ENCODE peak calls at places on chromosomes 1 and 21, in ten cellular contexts. S, D, W, I, G, V, F, R, B and A are unnamed samples.

GRCh38 chr1:228236744-228237143 is 28.9 kb downstream of the OBSCN start:
- DNase-seq in S (no peak), D (peak), W (no peak), I (peak), G (no peak), V (peak), F (peak), R (no peak), B (no peak), A (no peak)

GRCh38 chr1:62589321-62589720 is 8.0 kb upstream of the ANGPTL3 start:
- DNase-seq in S (no peak), D (no peak), W (peak), I (no peak), G (no peak), V (no peak), F (no peak), R (no peak), B (peak), A (no peak)

GRCh38 chr1:6233376-6233775 is 2.4 kb downstream of the ICMT start:
- DNase-seq in S (no peak), D (no peak), W (no peak), I (no peak), G (no peak), V (no peak), F (no peak), R (no peak), B (no peak), A (no peak)

GRCh38 chr1:223788746-223789415 is 56.9 kb downstream of the TP53BP2 start:
- DNase-seq in S (no peak), D (no peak), W (no peak), I (no peak), G (no peak), V (no peak), F (no peak), R (no peak), B (no peak), A (no peak)

GRCh38 chr1:90919900-90920299 is 101.9 kb downstream of the ZNF644 start:
- DNase-seq in S (no peak), D (no peak), W (no peak), I (no peak), G (no peak), V (no peak), F (no peak), R (no peak), B (no peak), A (no peak)

GRCh38 chr1:217389895-217390294 is 241.0 kb downstream of the GPATCH2 start:
- DNase-seq in S (no peak), D (no peak), W (no peak), I (no peak), G (no peak), V (no peak), F (no peak), R (no peak), B (no peak), A (no peak)

GRCh38 chr1:31830511-31830910 is 14.7 kb upstream of the SPOCD1 start:
- DNase-seq in S (no peak), D (no peak), W (no peak), I (no peak), G (no peak), V (no peak), F (no peak), R (no peak), B (no peak), A (no peak)

GRCh38 chr1:246875041-246876026 is 56.4 kb downstream of the AHCTF1 start:
- DNase-seq in S (no peak), D (peak), W (peak), I (no peak), G (no peak), V (no peak), F (peak), R (no peak), B (peak), A (no peak)

GRCh38 chr1:165837838-165838364 is 10.5 kb downstream of the UCK2 start:
- DNase-seq in S (no peak), D (no peak), W (no peak), I (no peak), G (no peak), V (no peak), F (no peak), R (no peak), B (no peak), A (no peak)

GRCh38 chr21:35256468-35256988 is 207.4 kb upstream of the RUNX1 start:
- DNase-seq in S (peak), D (peak), W (peak), I (peak), G (peak), V (peak), F (peak), R (no peak), B (peak), A (peak)

GRCh38 chr21:17610862-17611261 is 1.8 kb downstream of the BTG3 start:
- DNase-seq in S (peak), D (no peak), W (no peak), I (no peak), G (no peak), V (no peak), F (peak), R (no peak), B (no peak), A (peak)

GRCh38 chr1:239361403-239361802 is 25.0 kb upstream of the CHRM3 start:
- DNase-seq in S (no peak), D (peak), W (no peak), I (no peak), G (no peak), V (no peak), F (no peak), R (no peak), B (no peak), A (no peak)

GRCh38 chr1:114328505-114328904 is 174.8 kb upstream of the SYT6 start:
- DNase-seq in S (no peak), D (no peak), W (no peak), I (no peak), G (no peak), V (no peak), F (no peak), R (no peak), B (no peak), A (no peak)

GRCh38 chr1:226135059-226135651 is 51.4 kb downstream of the ACBD3 start:
- DNase-seq in S (peak), D (no peak), W (no peak), I (no peak), G (no peak), V (no peak), F (peak), R (no peak), B (no peak), A (peak)

GRCh38 chr1:192810253-192810880 is 1.5 kb downstream of the RGS2 start:
- DNase-seq in S (peak), D (no peak), W (peak), I (peak), G (no peak), V (peak), F (peak), R (no peak), B (no peak), A (no peak)

GRCh38 chr1:42940851-42941639 is 17.6 kb downstream of the SLC2A1 start:
- DNase-seq in S (no peak), D (peak), W (peak), I (no peak), G (peak), V (no peak), F (no peak), R (no peak), B (peak), A (no peak)

GRCh38 chr1:231035799-231036198 is 4.3 kb downstream of the FAM89A start:
- DNase-seq in S (no peak), D (no peak), W (no peak), I (peak), G (no peak), V (no peak), F (no peak), R (no peak), B (no peak), A (no peak)

GRCh38 chr1:232805269-232806070 is at the start of gene MAP10:
- DNase-seq in S (peak), D (peak), W (peak), I (peak), G (peak), V (peak), F (peak), R (peak), B (no peak), A (peak)

DNA sequence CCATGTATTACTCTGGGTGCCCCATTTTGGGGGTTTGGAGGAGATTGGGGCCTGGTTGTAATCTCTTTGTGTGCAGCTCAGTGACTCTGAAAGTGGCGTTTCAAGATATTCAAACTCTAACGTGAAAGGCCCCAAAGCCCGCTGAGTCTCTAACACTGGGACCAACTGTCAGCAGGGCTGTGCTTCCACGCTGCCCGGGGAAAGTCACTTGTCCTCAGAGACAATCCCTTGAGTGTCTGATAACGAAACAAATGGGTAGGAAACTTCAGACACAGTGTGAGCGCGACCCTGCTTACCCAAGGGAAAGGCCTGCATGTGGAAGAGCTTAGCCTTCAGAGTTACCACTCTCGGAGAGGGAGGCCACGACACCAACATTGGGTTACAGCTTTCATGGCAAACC is 832 bp downstream of the UBASH3A start:
- DNase-seq in S (no peak), D (no peak), W (no peak), I (no peak), G (no peak), V (peak), F (no peak), R (peak), B (no peak), A (no peak)
- H3K27ac ChIP-seq in S (no peak), D (no peak), W (no peak), I (no peak), G (no peak), V (no peak), F (peak), R (peak), B (no peak), A (no peak)

DNA sequence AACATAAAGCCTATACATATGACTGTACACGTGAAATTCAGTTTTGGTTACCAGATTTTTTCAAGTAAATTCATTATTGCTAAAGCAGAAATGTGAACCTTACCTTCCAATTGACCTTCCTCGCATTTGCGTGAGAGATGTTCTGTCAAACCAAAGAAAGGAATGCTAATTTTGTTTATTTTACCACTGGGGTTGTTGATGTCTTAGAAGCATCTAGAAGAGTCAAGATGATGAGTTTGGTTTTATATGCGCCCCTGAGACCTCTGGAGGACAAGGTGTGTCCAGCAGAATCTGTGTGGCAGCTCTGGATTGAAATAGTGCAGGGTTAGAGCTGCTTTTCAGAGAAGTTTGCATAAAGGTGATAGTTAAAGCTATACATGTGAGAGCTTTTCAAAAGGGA is 48.4 kb downstream of the ZBTB40 start:
- DNase-seq in S (no peak), D (no peak), W (no peak), I (no peak), G (no peak), V (no peak), F (no peak), R (no peak), B (peak), A (no peak)
- H3K27ac ChIP-seq in S (peak), D (no peak), W (no peak), I (no peak), G (no peak), V (no peak), F (no peak), R (no peak), B (peak), A (no peak)

DNA sequence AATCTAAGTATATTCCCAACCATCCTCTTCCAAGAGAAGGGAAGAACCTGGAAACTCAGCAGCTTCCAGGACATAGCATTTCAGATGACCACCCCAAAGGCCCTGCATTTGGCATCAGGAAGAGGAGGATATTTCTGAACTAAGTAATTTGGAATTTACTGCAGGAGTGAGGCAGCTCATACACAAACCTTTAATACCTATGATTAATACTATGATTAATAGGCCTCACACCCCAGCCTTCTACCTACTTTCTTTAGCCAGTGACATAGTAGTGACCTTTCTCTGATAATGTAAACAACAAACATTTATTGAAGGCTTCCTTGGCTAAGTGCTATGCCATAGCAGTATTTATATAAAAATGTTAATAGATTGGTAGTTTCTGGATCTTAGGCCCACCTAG is 14.4 kb downstream of the GLUL start:
- DNase-seq in S (no peak), D (peak), W (no peak), I (no peak), G (no peak), V (no peak), F (no peak), R (no peak), B (no peak), A (no peak)
- H3K27ac ChIP-seq in S (no peak), D (no peak), W (no peak), I (no peak), G (no peak), V (no peak), F (no peak), R (no peak), B (no peak), A (no peak)

GRCh38 chr1:27356628-27357280 is 10.0 kb downstream of the MAP3K6 start:
- DNase-seq in S (no peak), D (no peak), W (no peak), I (no peak), G (no peak), V (peak), F (peak), R (no peak), B (no peak), A (no peak)
- H3K27ac ChIP-seq in S (no peak), D (peak), W (no peak), I (no peak), G (no peak), V (no peak), F (peak), R (peak), B (no peak), A (no peak)

GRCh38 chr1:36128905-36129206 is 3.8 kb upstream of the COL8A2 start:
- DNase-seq in S (no peak), D (no peak), W (no peak), I (no peak), G (no peak), V (no peak), F (no peak), R (no peak), B (no peak), A (no peak)
- H3K27ac ChIP-seq in S (no peak), D (no peak), W (no peak), I (no peak), G (no peak), V (no peak), F (no peak), R (no peak), B (no peak), A (no peak)

GRCh38 chr1:108592030-108592759 is 32.3 kb downstream of the EEIG2 start:
- DNase-seq in S (no peak), D (no peak), W (no peak), I (no peak), G (no peak), V (no peak), F (no peak), R (no peak), B (peak), A (no peak)
- H3K27ac ChIP-seq in S (peak), D (no peak), W (no peak), I (peak), G (no peak), V (no peak), F (peak), R (no peak), B (peak), A (peak)

GRCh38 chr1:229843627-229844238 is 217.7 kb downstream of the URB2 start:
- DNase-seq in S (no peak), D (peak), W (no peak), I (peak), G (no peak), V (no peak), F (peak), R (no peak), B (peak), A (peak)

GRCh38 chr1:229848762-229849677 is 218.0 kb upstream of the GALNT2 start:
- DNase-seq in S (no peak), D (peak), W (no peak), I (no peak), G (no peak), V (peak), F (no peak), R (no peak), B (peak), A (no peak)

GRCh38 chr1:229845410-229846138 is 219.5 kb downstream of the URB2 start:
- DNase-seq in S (no peak), D (no peak), W (no peak), I (no peak), G (no peak), V (no peak), F (no peak), R (no peak), B (no peak), A (no peak)

GRCh38 chr1:229844675-229845074 is 218.6 kb downstream of the URB2 start:
- DNase-seq in S (peak), D (no peak), W (no peak), I (no peak), G (no peak), V (no peak), F (peak), R (no peak), B (no peak), A (peak)

GRCh38 chr1:229846351-229846750 is 220.3 kb downstream of the URB2 start:
- DNase-seq in S (no peak), D (no peak), W (no peak), I (no peak), G (no peak), V (no peak), F (peak), R (no peak), B (no peak), A (no peak)
- H3K27ac ChIP-seq in S (no peak), D (no peak), W (no peak), I (no peak), G (no peak), V (no peak), F (peak), R (no peak), B (no peak), A (no peak)

GRCh38 chr1:59593798-59594790 is 220.7 kb upstream of the HOOK1 start:
- DNase-seq in S (peak), D (no peak), W (no peak), I (no peak), G (no peak), V (no peak), F (no peak), R (no peak), B (no peak), A (no peak)
- H3K27ac ChIP-seq in S (peak), D (no peak), W (no peak), I (no peak), G (no peak), V (no peak), F (peak), R (no peak), B (no peak), A (no peak)

DNA sequence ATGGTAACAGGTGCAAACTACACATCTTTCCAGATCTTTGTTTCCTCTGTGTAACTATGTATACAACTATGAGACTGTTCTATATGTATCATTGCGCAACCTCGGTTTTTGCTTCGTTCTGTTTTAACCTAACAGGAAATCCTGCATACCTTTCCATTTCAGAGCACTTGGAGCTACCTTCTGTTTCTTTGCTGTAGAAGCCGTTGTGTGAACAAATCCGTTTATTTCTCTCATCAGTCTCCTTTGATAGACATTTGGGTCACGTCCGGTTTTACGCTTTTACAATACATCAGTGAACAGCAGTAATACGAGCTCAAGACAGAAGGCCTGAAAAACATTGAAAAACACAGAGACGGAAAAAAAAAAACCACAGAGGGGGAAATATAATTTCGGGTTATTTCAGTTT is 10.5 kb downstream of the ATP5IF1 start:
- DNase-seq in S (no peak), D (no peak), W (no peak), I (no peak), G (no peak), V (no peak), F (peak), R (peak), B (no peak), A (no peak)
- H3K27ac ChIP-seq in S (peak), D (peak), W (no peak), I (no peak), G (peak), V (no peak), F (peak), R (peak), B (no peak), A (peak)